ENCODE peak calls at places on chromosomes 5 and 9, in four cellular contexts. R is NCI-H1436, D is psoas muscle, C is type B pancreatic cell. G is an unnamed sample.

GRCh38 chr9:75084081-75084672 is 3.8 kb downstream of the NMRK1 start:
- DNase-seq in C (no peak), R (no peak), D (no peak), G (no peak)

GRCh38 chr9:108831496-108832178 is 24.1 kb downstream of the ACTL7B start:
- DNase-seq in C (no peak), D (no peak), R (no peak), G (no peak)

GRCh38 chr9:94951591-94952115 is 225.2 kb downstream of the AOPEP start:
- DNase-seq in D (no peak), C (no peak), R (no peak), G (no peak)

GRCh38 chr5:181221792-181222629 is 1.1 kb upstream of the TRIM41 start:
- DNase-seq in R (no peak), D (peak), C (peak), G (peak)

GRCh38 chr5:10702040-10702629 is 58.9 kb downstream of the DAP start:
- DNase-seq in D (no peak), R (no peak), C (no peak), G (peak)

GRCh38 chr5:54785729-54786548 is 199.5 kb downstream of the ESM1 start:
- DNase-seq in D (no peak), C (no peak), R (no peak), G (no peak)

GRCh38 chr5:56340196-56340980 is 107.3 kb upstream of the ANKRD55 start:
- DNase-seq in C (no peak), D (no peak), R (no peak), G (no peak)

GRCh38 chr5:96017951-96018350 is 56.3 kb upstream of the ELL2 start:
- DNase-seq in C (no peak), D (no peak), R (no peak), G (no peak)

G was measured in coronary artery.